ENCODE peak calls at places on chromosomes 7 and 10, in ten cellular contexts. V is uterus, G is K562, F is prostate gland, M is gastrocnemius medialis, Q is transverse colon, N is A549, B is body of pancreas, C is tibial nerve, P is NB4. U is an unnamed sample.
A peak's percentile ranks its signal among the peaks of the same experiment; 100 is the strongest.

GRCh38 chr7:126657599-126658358 is 595.0 kb downstream of the GRM8 start:
- DNase-seq in F (no peak), G (no peak), N (no peak), B (no peak), M (no peak), V (no peak), P (no peak), Q (no peak), C (no peak), U (no peak)

GRCh38 chr7:3067193-3067592 is 23.5 kb upstream of the CARD11 start:
- DNase-seq in V (no peak), B (no peak), G (no peak), Q (no peak), P (no peak), C (no peak), N (no peak), F (no peak), M (no peak), U (no peak)

GRCh38 chr10:80612261-80612660 is 74.6 kb downstream of the SH2D4B start:
- DNase-seq in B (no peak), Q (no peak), M (no peak), F (peak; percentile 77), N (no peak), P (no peak), G (no peak), V (no peak), C (no peak), U (peak; percentile 98)

GRCh38 chr7:116772423-116772852 is 89.9 kb upstream of the CAPZA2 start:
- DNase-seq in F (no peak), B (no peak), M (no peak), C (no peak), V (no peak), Q (no peak), G (no peak), N (peak; percentile 88), P (no peak), U (no peak)

GRCh38 chr7:74483402-74484336 is 30.0 kb downstream of the GTF2IRD1 start:
- DNase-seq in M (peak; percentile 44), P (no peak), F (no peak), C (no peak), B (peak; percentile 35), N (no peak), Q (no peak), G (no peak), V (no peak), U (peak; percentile 92)

GRCh38 chr10:73044378-73045285 is 52.0 kb downstream of the P4HA1 start:
- DNase-seq in V (no peak), B (no peak), C (no peak), Q (no peak), G (no peak), F (no peak), P (no peak), N (no peak), M (no peak), U (no peak)

GRCh38 chr10:71999360-72000072 is 35.3 kb downstream of the CHST3 start:
- DNase-seq in B (no peak), G (no peak), C (no peak), M (peak; percentile 54), F (no peak), P (no peak), N (no peak), V (peak; percentile 95), Q (peak; percentile 55), U (peak; percentile 46)

GRCh38 chr7:54932818-54933543 is 85.8 kb upstream of the EGFR start:
- DNase-seq in V (peak; percentile 39), G (no peak), M (peak; percentile 35), B (peak; percentile 79), N (peak; percentile 69), P (no peak), F (peak; percentile 72), Q (peak; percentile 63), C (peak; percentile 16), U (peak; percentile 85)

GRCh38 chr10:125747417-125747816 is 27.9 kb downstream of the EDRF1 start:
- DNase-seq in N (no peak), M (no peak), G (no peak), C (no peak), Q (no peak), V (no peak), F (no peak), B (no peak), P (no peak), U (no peak)

GRCh38 chr10:125739994-125740679 is 20.6 kb downstream of the EDRF1 start:
- DNase-seq in B (no peak), G (no peak), P (no peak), M (no peak), N (no peak), V (no peak), F (no peak), Q (no peak), C (no peak), U (no peak)

DNA sequence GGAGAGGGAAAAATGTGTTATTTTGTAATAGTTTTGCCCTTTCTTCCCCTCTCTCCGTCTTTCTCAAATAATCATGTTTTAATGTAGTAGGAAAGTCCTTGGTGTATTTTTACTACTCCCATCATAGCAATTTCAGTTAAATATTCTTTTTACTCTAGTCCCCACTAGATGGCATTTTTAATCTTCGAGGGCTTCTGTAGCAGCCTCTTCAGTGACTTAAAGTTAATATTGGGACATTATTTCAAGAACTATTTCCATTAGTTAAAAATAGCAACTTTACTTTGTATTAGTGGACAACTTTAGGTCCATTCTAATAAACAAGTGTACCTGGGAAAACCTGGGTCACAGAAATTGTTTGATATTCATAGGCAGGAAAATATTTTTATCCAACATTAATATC is 23.0 kb downstream of the EDRF1 start:
- DNase-seq in C (no peak), Q (no peak), N (no peak), V (no peak), B (no peak), F (no peak), G (no peak), M (no peak), P (peak; percentile 9), U (no peak)
- TF ChIP-seq CTCF in C (no peak), Q (no peak), N (peak; percentile 42), V (no peak), B (no peak), F (no peak), G (no peak), M (no peak), P (no peak), U (peak; percentile 11)

GRCh38 chr7:141271451-141271850 is 197.6 kb downstream of the TMEM178B start:
- DNase-seq in F (no peak), V (no peak), N (no peak), C (no peak), B (no peak), P (no peak), Q (no peak), M (no peak), G (no peak), U (no peak)
- TF ChIP-seq POLR2A in F (no peak), V (no peak), N (no peak), C (no peak), B (no peak), P (no peak), Q (no peak), M (no peak), G (no peak), U (no peak)

GRCh38 chr7:461118-461452 is 58.6 kb downstream of the PDGFA start:
- DNase-seq in P (no peak), G (no peak), B (no peak), N (no peak), Q (no peak), M (no peak), C (no peak), F (no peak), V (no peak), U (no peak)

GRCh38 chr7:459584-460373 is 59.9 kb downstream of the PDGFA start:
- DNase-seq in M (no peak), G (no peak), P (no peak), N (no peak), V (no peak), C (no peak), Q (no peak), B (no peak), F (no peak), U (no peak)

GRCh38 chr7:460374-461117 is 59.1 kb downstream of the PDGFA start:
- DNase-seq in Q (no peak), V (no peak), P (no peak), B (no peak), M (no peak), N (no peak), G (no peak), F (no peak), C (no peak), U (no peak)

GRCh38 chr7:457814-458510 is 61.7 kb downstream of the PDGFA start:
- DNase-seq in M (no peak), F (no peak), P (no peak), C (no peak), G (no peak), N (no peak), V (no peak), B (no peak), Q (no peak), U (no peak)

DNA sequence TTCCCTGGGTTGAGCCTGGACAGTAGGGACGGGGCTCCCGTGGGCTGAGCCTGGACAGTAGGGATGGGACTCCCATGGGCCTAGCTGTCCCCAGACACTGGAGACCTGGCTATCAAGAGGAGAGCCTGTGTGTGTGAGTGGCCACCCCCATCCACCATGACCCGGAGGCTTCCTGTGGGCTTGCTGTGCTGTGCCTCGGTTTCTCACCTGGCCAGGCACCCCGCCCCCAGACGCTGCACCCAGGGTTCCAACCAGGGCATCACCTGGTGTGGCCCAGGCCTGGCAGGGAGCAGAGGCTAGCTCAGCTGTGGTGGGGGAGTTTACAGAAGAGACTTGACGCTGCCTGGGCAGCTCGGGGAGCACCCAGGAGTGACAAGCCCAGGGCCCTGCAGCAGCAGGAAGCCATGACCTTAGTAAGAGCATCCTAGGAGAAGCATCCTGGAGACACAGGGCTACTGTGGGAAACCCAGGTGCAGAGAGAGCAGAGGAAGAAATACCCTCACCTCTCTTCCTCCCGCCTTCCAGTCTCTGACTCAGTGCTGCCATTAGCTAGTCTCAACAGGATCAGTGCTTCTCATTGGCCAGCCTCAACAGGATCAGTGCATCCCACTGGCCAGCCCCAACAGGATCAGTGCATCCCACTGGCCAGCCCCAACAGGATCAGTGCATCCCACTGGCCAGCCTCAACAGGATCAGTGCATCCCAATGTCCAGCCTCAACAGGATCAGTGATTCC is 61.0 kb downstream of the PDGFA start:
- DNase-seq in P (no peak), C (no peak), N (no peak), Q (no peak), B (no peak), M (no peak), F (no peak), G (no peak), V (no peak), U (no peak)
- TF ChIP-seq CTCF in P (no peak), C (no peak), N (no peak), Q (no peak), B (no peak), M (no peak), F (no peak), G (no peak), V (no peak), U (no peak)

DNA sequence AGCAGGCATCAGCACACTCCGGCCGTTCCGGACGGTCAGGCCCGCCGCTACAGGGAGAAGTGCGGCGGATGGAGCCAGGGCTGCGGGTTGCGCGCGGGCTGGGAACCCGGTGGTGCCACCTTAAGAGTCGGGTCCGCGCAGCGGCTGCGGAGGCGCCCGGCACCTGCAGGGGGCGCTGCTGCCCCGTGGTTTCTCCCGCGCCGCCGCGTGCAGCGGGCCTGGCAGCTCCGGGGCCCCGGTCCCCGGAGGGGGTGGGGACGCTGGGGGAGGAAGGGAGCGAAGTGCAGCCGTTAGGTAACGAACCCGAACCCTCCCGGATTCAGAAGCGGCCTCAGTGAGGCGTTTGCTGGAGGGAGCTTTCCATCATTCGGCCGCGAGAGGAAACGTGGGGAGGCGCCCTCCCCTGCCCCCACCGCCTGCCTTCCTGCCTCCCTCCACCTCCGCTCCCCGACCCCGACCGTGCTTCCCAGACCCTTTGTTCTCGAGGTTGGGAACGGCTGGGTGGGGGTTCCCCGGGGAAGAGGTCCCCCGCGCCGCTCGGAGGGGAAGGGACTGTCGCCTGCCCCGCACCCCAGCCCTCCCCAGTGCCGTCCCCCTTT is 29.7 kb downstream of the SKIDA1 start:
- DNase-seq in F (peak; percentile 73), C (peak; percentile 74), G (peak; percentile 96), P (peak; percentile 93), M (peak; percentile 62), Q (peak; percentile 84), V (peak; percentile 71), N (peak; percentile 94), B (peak; percentile 85), U (peak; percentile 88)
- TF ChIP-seq POLR2A in F (no peak), C (no peak), G (peak; percentile 63), P (peak; percentile 23), M (no peak), Q (no peak), V (no peak), N (peak; percentile 53), B (no peak), U (no peak)

U was measured in thyroid gland.